ENCODE peak calls at places on chromosomes 7 and 10, in six cellular contexts. One of them, this sample, is unnamed.

GRCh38 chr10:119087271-119087897 is 6.8 kb upstream of the EIF3A start:
- DNase-seq in heart left ventricle: no peak
- DNase-seq in EH: no peak
- DNase-seq in uterus: no peak
- DNase-seq in GM18507: no peak
- DNase-seq in AG04449: no peak
- DNase-seq in this sample: no peak

GRCh38 chr7:132500727-132501410 is 75.4 kb downstream of the PLXNA4 start:
- DNase-seq in GM18507: no peak
- DNase-seq in EH: peak; percentile 6
- DNase-seq in AG04449: no peak
- DNase-seq in heart left ventricle: no peak
- DNase-seq in uterus: peak; percentile 74
- DNase-seq in this sample: peak; percentile 93

GRCh38 chr7:112668561-112668960 is 121.6 kb downstream of the TMEM168 start:
- DNase-seq in GM18507: no peak
- DNase-seq in heart left ventricle: no peak
- DNase-seq in uterus: no peak
- DNase-seq in AG04449: no peak
- DNase-seq in EH: no peak
- DNase-seq in this sample: no peak

GRCh38 chr7:21771906-21772610 is 173.6 kb downstream of the CDCA7L start:
- DNase-seq in EH: peak; percentile 13
- DNase-seq in heart left ventricle: no peak
- DNase-seq in AG04449: no peak
- DNase-seq in uterus: no peak
- DNase-seq in GM18507: no peak
- DNase-seq in this sample: no peak

GRCh38 chr10:70847666-70848360 is 32.1 kb downstream of the SGPL1 start:
- DNase-seq in EH: peak; percentile 36
- DNase-seq in uterus: no peak
- DNase-seq in AG04449: no peak
- DNase-seq in GM18507: no peak
- DNase-seq in heart left ventricle: no peak
- DNase-seq in this sample: no peak

GRCh38 chr7:141954334-141954733 is 7.6 kb upstream of the CLEC5A start:
- DNase-seq in EH: no peak
- DNase-seq in AG04449: no peak
- DNase-seq in uterus: no peak
- DNase-seq in heart left ventricle: no peak
- DNase-seq in GM18507: no peak
- DNase-seq in this sample: no peak

GRCh38 chr7:23242935-23243334 is 3.6 kb upstream of the GPNMB start:
- DNase-seq in EH: no peak
- DNase-seq in AG04449: no peak
- DNase-seq in heart left ventricle: no peak
- DNase-seq in uterus: no peak
- DNase-seq in GM18507: no peak
- DNase-seq in this sample: no peak

GRCh38 chr10:63716174-63716573 is 195.0 kb downstream of the REEP3 start:
- DNase-seq in uterus: no peak
- DNase-seq in heart left ventricle: no peak
- DNase-seq in AG04449: no peak
- DNase-seq in EH: no peak
- DNase-seq in GM18507: no peak
- DNase-seq in this sample: no peak

GRCh38 chr7:157047148-157047547 is 36.7 kb upstream of the MNX1 start:
- DNase-seq in heart left ventricle: no peak
- DNase-seq in EH: no peak
- DNase-seq in GM18507: no peak
- DNase-seq in uterus: no peak
- DNase-seq in AG04449: no peak
- DNase-seq in this sample: no peak

GRCh38 chr10:63703740-63704345 is 182.6 kb downstream of the REEP3 start:
- DNase-seq in uterus: no peak
- DNase-seq in GM18507: no peak
- DNase-seq in EH: no peak
- DNase-seq in AG04449: no peak
- DNase-seq in heart left ventricle: no peak
- DNase-seq in this sample: no peak

GRCh38 chr7:18177815-18178660 is 150.4 kb upstream of the PRPS1L1 start:
- DNase-seq in uterus: no peak
- DNase-seq in EH: no peak
- DNase-seq in GM18507: peak; percentile 23
- DNase-seq in AG04449: no peak
- DNase-seq in heart left ventricle: no peak
- DNase-seq in this sample: no peak

GRCh38 chr7:55512635-55513034 is 59.7 kb downstream of the VOPP1 start:
- DNase-seq in EH: no peak
- DNase-seq in GM18507: no peak
- DNase-seq in uterus: no peak
- DNase-seq in AG04449: no peak
- DNase-seq in heart left ventricle: no peak
- DNase-seq in this sample: no peak

GRCh38 chr7:78852951-78853350 is 600.5 kb downstream of the MAGI2 start:
- DNase-seq in heart left ventricle: no peak
- DNase-seq in EH: peak; percentile 95
- DNase-seq in AG04449: no peak
- DNase-seq in uterus: no peak
- DNase-seq in GM18507: no peak
- DNase-seq in this sample: no peak

GRCh38 chr7:74454059-74454947 is 597 bp downstream of the GTF2IRD1 start:
- DNase-seq in heart left ventricle: peak; percentile 65
- DNase-seq in GM18507: no peak
- DNase-seq in AG04449: no peak
- DNase-seq in uterus: peak; percentile 58
- DNase-seq in EH: no peak
- DNase-seq in this sample: no peak

GRCh38 chr7:104040666-104041065 is 51.2 kb upstream of the RELN start:
- DNase-seq in AG04449: no peak
- DNase-seq in GM18507: no peak
- DNase-seq in heart left ventricle: no peak
- DNase-seq in EH: no peak
- DNase-seq in uterus: no peak
- DNase-seq in this sample: no peak

GRCh38 chr7:140003913-140004382 is 58.8 kb downstream of the PARP12 start:
- DNase-seq in uterus: no peak
- DNase-seq in heart left ventricle: no peak
- DNase-seq in EH: peak; percentile 66
- DNase-seq in GM18507: peak; percentile 53
- DNase-seq in AG04449: no peak
- DNase-seq in this sample: no peak

GRCh38 chr10:10598297-10598696 is 419.4 kb upstream of the CELF2 start:
- DNase-seq in heart left ventricle: no peak
- DNase-seq in AG04449: no peak
- DNase-seq in uterus: no peak
- DNase-seq in EH: no peak
- DNase-seq in GM18507: no peak
- DNase-seq in this sample: no peak

GRCh38 chr10:49655099-49655498 is 24.4 kb upstream of the C10orf53 start:
- DNase-seq in EH: no peak
- DNase-seq in heart left ventricle: no peak
- DNase-seq in GM18507: no peak
- DNase-seq in AG04449: no peak
- DNase-seq in uterus: no peak
- DNase-seq in this sample: no peak

GRCh38 chr7:151115121-151115835 is 29.0 kb downstream of the AGAP3 start:
- DNase-seq in AG04449: no peak
- DNase-seq in GM18507: no peak
- DNase-seq in uterus: no peak
- DNase-seq in EH: peak; percentile 55
- DNase-seq in heart left ventricle: peak; percentile 65
- DNase-seq in this sample: no peak

GRCh38 chr10:58157076-58157766 is 110.5 kb downstream of the IPMK start:
- DNase-seq in EH: peak; percentile 97
- DNase-seq in uterus: no peak
- DNase-seq in heart left ventricle: no peak
- DNase-seq in GM18507: no peak
- DNase-seq in AG04449: peak; percentile 72
- DNase-seq in this sample: no peak

GRCh38 chr10:80051993-80052392 is 26.5 kb upstream of the TMEM254 start:
- DNase-seq in GM18507: no peak
- DNase-seq in EH: no peak
- DNase-seq in uterus: no peak
- DNase-seq in AG04449: no peak
- DNase-seq in heart left ventricle: no peak
- DNase-seq in this sample: no peak

GRCh38 chr7:55977831-55978230 is 13.4 kb downstream of the NIPSNAP2 start:
- DNase-seq in EH: peak; percentile 94
- DNase-seq in AG04449: peak; percentile 67
- DNase-seq in GM18507: no peak
- DNase-seq in heart left ventricle: no peak
- DNase-seq in uterus: no peak
- DNase-seq in this sample: no peak

GRCh38 chr10:3068201-3068967 is 1.0 kb downstream of the PFKP start:
- DNase-seq in EH: peak; percentile 68
- DNase-seq in GM18507: peak; percentile 38
- DNase-seq in uterus: peak; percentile 65
- DNase-seq in heart left ventricle: peak; percentile 84
- DNase-seq in AG04449: no peak
- DNase-seq in this sample: peak; percentile 72

GRCh38 chr7:107725138-107725740 is 18.7 kb upstream of the CBLL1 start:
- DNase-seq in uterus: peak; percentile 25
- DNase-seq in GM18507: peak; percentile 20
- DNase-seq in EH: peak; percentile 64
- DNase-seq in heart left ventricle: no peak
- DNase-seq in AG04449: peak; percentile 12
- DNase-seq in this sample: no peak

GRCh38 chr10:94224656-94225055 is 138.1 kb downstream of the NOC3L start:
- DNase-seq in uterus: no peak
- DNase-seq in heart left ventricle: no peak
- DNase-seq in GM18507: no peak
- DNase-seq in EH: peak; percentile 68
- DNase-seq in AG04449: no peak
- DNase-seq in this sample: no peak

GRCh38 chr7:142717453-142717852 is 31.8 kb upstream of the PRSS1 start:
- DNase-seq in GM18507: no peak
- DNase-seq in uterus: no peak
- DNase-seq in EH: no peak
- DNase-seq in heart left ventricle: no peak
- DNase-seq in AG04449: no peak
- DNase-seq in this sample: no peak

GRCh38 chr7:141071260-141071854 is 2.5 kb upstream of the TMEM178B start:
- DNase-seq in heart left ventricle: peak; percentile 67
- DNase-seq in uterus: peak; percentile 23
- DNase-seq in GM18507: no peak
- DNase-seq in EH: peak; percentile 14
- DNase-seq in AG04449: no peak
- DNase-seq in this sample: no peak

GRCh38 chr10:69757553-69758309 is 44.0 kb upstream of the COL13A1 start:
- DNase-seq in uterus: peak; percentile 21
- DNase-seq in GM18507: no peak
- DNase-seq in AG04449: no peak
- DNase-seq in heart left ventricle: no peak
- DNase-seq in EH: peak; percentile 84
- DNase-seq in this sample: no peak

GRCh38 chr10:132779850-132780249 is 6.1 kb downstream of the NKX6-2 start:
- DNase-seq in GM18507: no peak
- DNase-seq in AG04449: no peak
- DNase-seq in EH: no peak
- DNase-seq in uterus: no peak
- DNase-seq in heart left ventricle: no peak
- DNase-seq in this sample: no peak

GRCh38 chr10:128062837-128063563 is 63.2 kb downstream of the MKI67 start:
- DNase-seq in GM18507: no peak
- DNase-seq in heart left ventricle: peak; percentile 65
- DNase-seq in EH: no peak
- DNase-seq in AG04449: no peak
- DNase-seq in uterus: no peak
- DNase-seq in this sample: no peak

GRCh38 chr10:125057158-125058001 is 103.0 kb downstream of the CTBP2 start:
- DNase-seq in heart left ventricle: peak; percentile 70
- DNase-seq in uterus: peak; percentile 85
- DNase-seq in AG04449: no peak
- DNase-seq in GM18507: no peak
- DNase-seq in EH: peak; percentile 93
- DNase-seq in this sample: peak; percentile 86

GRCh38 chr10:34760606-34761005 is 54.5 kb downstream of the PARD3 start:
- DNase-seq in GM18507: no peak
- DNase-seq in AG04449: no peak
- DNase-seq in EH: no peak
- DNase-seq in uterus: no peak
- DNase-seq in heart left ventricle: no peak
- DNase-seq in this sample: no peak

GRCh38 chr7:18727094-18727870 is 231.7 kb downstream of the HDAC9 start:
- DNase-seq in EH: no peak
- DNase-seq in GM18507: no peak
- DNase-seq in uterus: no peak
- DNase-seq in AG04449: no peak
- DNase-seq in heart left ventricle: no peak
- DNase-seq in this sample: no peak

GRCh38 chr10:71455035-71455434 is 58.3 kb downstream of the CDH23 start:
- DNase-seq in heart left ventricle: no peak
- DNase-seq in AG04449: no peak
- DNase-seq in uterus: no peak
- DNase-seq in GM18507: no peak
- DNase-seq in EH: no peak
- DNase-seq in this sample: no peak

GRCh38 chr10:131902211-131902610 is 1.4 kb downstream of the PPP2R2D start:
- DNase-seq in EH: no peak
- DNase-seq in GM18507: no peak
- DNase-seq in AG04449: no peak
- DNase-seq in heart left ventricle: no peak
- DNase-seq in uterus: no peak
- DNase-seq in this sample: no peak

GRCh38 chr10:14839305-14839695 is 1.2 kb downstream of the HSPA14 start:
- DNase-seq in AG04449: no peak
- DNase-seq in uterus: no peak
- DNase-seq in EH: no peak
- DNase-seq in GM18507: no peak
- DNase-seq in heart left ventricle: no peak
- DNase-seq in this sample: no peak